ENCODE peak calls at places on chromosomes 1 and 21, in eight cellular contexts. F, K, D, C, O, Q, H and B are unnamed samples.

GRCh38 chr1:85224734-85225623 is 24.2 kb upstream of the SYDE2 start:
- DNase-seq in F (no peak), K (no peak), D (no peak), C (no peak), O (no peak), Q (peak), H (no peak), B (no peak)

GRCh38 chr1:203673550-203674411 is 47.1 kb downstream of the ATP2B4 start:
- DNase-seq in F (no peak), K (peak), D (no peak), C (peak), O (peak), Q (no peak), H (peak), B (peak)

GRCh38 chr1:153832293-153832692 is 57.1 kb downstream of the SLC27A3 start:
- DNase-seq in F (no peak), K (no peak), D (no peak), C (no peak), O (no peak), Q (no peak), H (no peak), B (no peak)

GRCh38 chr1:207033302-207033701 is 746 bp upstream of the C1orf116 start:
- DNase-seq in F (no peak), K (no peak), D (no peak), C (no peak), O (no peak), Q (no peak), H (no peak), B (no peak)

GRCh38 chr1:51324271-51325010 is 5.9 kb downstream of the TTC39A start:
- DNase-seq in F (no peak), K (no peak), D (no peak), C (no peak), O (no peak), Q (no peak), H (no peak), B (no peak)

GRCh38 chr1:223748773-223749733 is 36.7 kb downstream of the CAPN2 start:
- DNase-seq in F (peak), K (no peak), D (peak), C (peak), O (peak), Q (no peak), H (peak), B (peak)

GRCh38 chr1:68128157-68128556 is 77.7 kb upstream of the DIRAS3 start:
- DNase-seq in F (no peak), K (no peak), D (no peak), C (no peak), O (peak), Q (no peak), H (no peak), B (no peak)

GRCh38 chr21:34670962-34671348 is 2.2 kb downstream of the CLIC6 start:
- DNase-seq in F (no peak), K (no peak), D (no peak), C (no peak), O (no peak), Q (no peak), H (no peak), B (no peak)

GRCh38 chr1:42929434-42930177 is 29.1 kb downstream of the SLC2A1 start:
- DNase-seq in F (no peak), K (no peak), D (no peak), C (no peak), O (no peak), Q (no peak), H (no peak), B (peak)

GRCh38 chr1:69088556-69088955 is 479.2 kb upstream of the LRRC7 start:
- DNase-seq in F (no peak), K (no peak), D (no peak), C (no peak), O (no peak), Q (peak), H (no peak), B (no peak)

GRCh38 chr1:214446772-214447556 is 104.4 kb downstream of the PTPN14 start:
- DNase-seq in F (peak), K (peak), D (no peak), C (no peak), O (peak), Q (no peak), H (no peak), B (no peak)

GRCh38 chr1:3785458-3786157 is 10.7 kb downstream of the LRRC47 start:
- DNase-seq in F (peak), K (no peak), D (peak), C (no peak), O (no peak), Q (no peak), H (no peak), B (no peak)

GRCh38 chr1:55604194-55604593 is 389.0 kb upstream of the USP24 start:
- DNase-seq in F (no peak), K (no peak), D (no peak), C (no peak), O (no peak), Q (no peak), H (no peak), B (no peak)

GRCh38 chr1:3942416-3943122 is 42.5 kb upstream of the C1orf174 start:
- DNase-seq in F (no peak), K (no peak), D (no peak), C (no peak), O (no peak), Q (peak), H (no peak), B (no peak)

GRCh38 chr1:7535934-7536878 is 234.9 kb upstream of the VAMP3 start:
- DNase-seq in F (no peak), K (no peak), D (no peak), C (no peak), O (no peak), Q (no peak), H (no peak), B (peak)

GRCh38 chr1:85267313-85267712 is 7.9 kb upstream of the C1orf52 start:
- DNase-seq in F (no peak), K (no peak), D (no peak), C (no peak), O (no peak), Q (no peak), H (no peak), B (no peak)

GRCh38 chr21:37916795-37917142 is 512 bp upstream of the KCNJ6 start:
- DNase-seq in F (peak), K (no peak), D (peak), C (no peak), O (no peak), Q (no peak), H (no peak), B (no peak)

GRCh38 chr1:11132571-11133293 is 33.1 kb upstream of the EXOSC10 start:
- DNase-seq in F (peak), K (no peak), D (no peak), C (no peak), O (no peak), Q (no peak), H (no peak), B (no peak)

GRCh38 chr21:15408089-15408488 is 321.7 kb upstream of the USP25 start:
- DNase-seq in F (no peak), K (no peak), D (no peak), C (no peak), O (no peak), Q (no peak), H (no peak), B (no peak)

GRCh38 chr1:235741294-235741693 is 91.7 kb upstream of the GNG4 start:
- DNase-seq in F (no peak), K (peak), D (no peak), C (no peak), O (peak), Q (no peak), H (no peak), B (no peak)

GRCh38 chr21:36402339-36402738 is 17.1 kb downstream of the CHAF1B start:
- DNase-seq in F (no peak), K (no peak), D (no peak), C (no peak), O (no peak), Q (no peak), H (no peak), B (no peak)

GRCh38 chr1:207923121-207923520 is 12.2 kb upstream of the CD34 start:
- DNase-seq in F (no peak), K (no peak), D (no peak), C (no peak), O (no peak), Q (no peak), H (no peak), B (no peak)

GRCh38 chr1:6497215-6497866 is 5.9 kb upstream of the PLEKHG5 start:
- DNase-seq in F (peak), K (no peak), D (peak), C (peak), O (peak), Q (peak), H (peak), B (peak)